ENCODE peak calls at places on chromosome 2, in nine cellular contexts. R is A549, Z is fibroblast of lung, B is NCI-H2029 treated with DMSO at 0.1 percent for 48 hours, W is KG1, H is substantia nigra, D is nephron progenitor cell, O is RWPE1, G is NCI-H187 treated with DMSO at 0.1 percent for 48 hours. P is an unnamed sample.

GRCh38 chr2:235017441-235017840 is 65.6 kb downstream of the SH3BP4 start:
- DNase-seq in O (no peak), B (no peak), H (no peak), W (no peak), D (no peak), G (no peak), R (no peak), Z (no peak), P (no peak)

GRCh38 chr2:130390460-130391057 is 34.7 kb downstream of the PTPN18 start:
- DNase-seq in W (no peak), R (no peak), H (no peak), Z (no peak), D (no peak), G (no peak), B (no peak), O (no peak), P (no peak)

GRCh38 chr2:3581367-3582262 is 6.6 kb downstream of the RPS7 start:
- DNase-seq in D (no peak), O (no peak), H (no peak), R (no peak), G (no peak), B (no peak), Z (no peak), W (no peak), P (no peak)

GRCh38 chr2:14182227-14182946 is 450.1 kb upstream of the LRATD1 start:
- DNase-seq in B (no peak), H (no peak), R (no peak), W (no peak), G (no peak), D (no peak), O (no peak), Z (no peak), P (no peak)

GRCh38 chr2:148604927-148605326 is 39.6 kb upstream of the EPC2 start:
- DNase-seq in B (no peak), O (peak), Z (no peak), D (no peak), R (no peak), W (no peak), H (no peak), G (no peak), P (no peak)

GRCh38 chr2:231604101-231604684 is 11.5 kb downstream of the TEX44 start:
- DNase-seq in Z (no peak), B (no peak), R (peak), D (no peak), W (no peak), O (peak), H (peak), G (no peak), P (peak)

GRCh38 chr2:46645681-46646162 is 166.4 kb downstream of the TMEM247 start:
- DNase-seq in H (no peak), Z (peak), O (peak), G (no peak), R (no peak), W (no peak), D (no peak), B (peak), P (no peak)

GRCh38 chr2:11406492-11407381 is 59.2 kb downstream of the E2F6 start:
- DNase-seq in B (no peak), H (no peak), G (no peak), W (no peak), Z (peak), O (peak), D (no peak), R (no peak), P (no peak)

GRCh38 chr2:107430006-107430405 is 396.7 kb upstream of the RGPD4 start:
- DNase-seq in Z (no peak), O (no peak), W (no peak), H (no peak), D (no peak), G (no peak), R (no peak), B (no peak), P (no peak)

GRCh38 chr2:39778233-39778632 is 825 bp downstream of the THUMPD2 start:
- DNase-seq in R (peak), D (no peak), G (no peak), B (no peak), H (no peak), W (no peak), Z (no peak), O (peak), P (no peak)

GRCh38 chr2:106057206-106057605 is 136.9 kb downstream of the UXS1 start:
- DNase-seq in R (no peak), W (no peak), G (no peak), O (peak), H (no peak), D (no peak), B (no peak), Z (no peak), P (no peak)

GRCh38 chr2:99607454-99607853 is 117.6 kb upstream of the REV1 start:
- DNase-seq in D (no peak), W (no peak), R (no peak), Z (no peak), B (no peak), O (no peak), G (no peak), H (no peak), P (no peak)

P was measured in effector CD8-positive, alpha-beta T cell.